ENCODE peak calls at places on chromosome 20, in six cellular contexts. One of them, this sample, is unnamed.

GRCh38 chr20:50469324-50469723 is 40.9 kb upstream of the PTPN1 start:
- DNase-seq in PC-9: no peak
- DNase-seq in hepatocyte: no peak
- DNase-seq in IMR-90: no peak
- DNase-seq in neuronal stem cell: no peak
- DNase-seq in mammary epithelial cell: no peak
- DNase-seq in this sample: no peak

GRCh38 chr20:61663521-61664425 is 401.9 kb downstream of the TAF4 start:
- DNase-seq in PC-9: no peak
- DNase-seq in hepatocyte: no peak
- DNase-seq in IMR-90: no peak
- DNase-seq in neuronal stem cell: no peak
- DNase-seq in mammary epithelial cell: no peak
- DNase-seq in this sample: no peak

GRCh38 chr20:59299961-59300340 is 460 bp upstream of the EDN3 start:
- DNase-seq in PC-9: no peak
- DNase-seq in hepatocyte: peak
- DNase-seq in IMR-90: no peak
- DNase-seq in neuronal stem cell: no peak
- DNase-seq in mammary epithelial cell: peak
- DNase-seq in this sample: no peak

GRCh38 chr20:49608752-49609670 is 41.1 kb upstream of the PTGIS start:
- DNase-seq in PC-9: peak
- DNase-seq in hepatocyte: peak
- DNase-seq in IMR-90: no peak
- DNase-seq in neuronal stem cell: peak
- DNase-seq in mammary epithelial cell: peak
- DNase-seq in this sample: peak

GRCh38 chr20:64244870-64245603 is 10.5 kb upstream of the PCMTD2 start:
- DNase-seq in PC-9: no peak
- DNase-seq in hepatocyte: no peak
- DNase-seq in IMR-90: no peak
- DNase-seq in neuronal stem cell: no peak
- DNase-seq in mammary epithelial cell: no peak
- DNase-seq in this sample: no peak

GRCh38 chr20:60725311-60725906 is 526.7 kb upstream of the CDH4 start:
- DNase-seq in PC-9: no peak
- DNase-seq in hepatocyte: no peak
- DNase-seq in IMR-90: no peak
- DNase-seq in neuronal stem cell: no peak
- DNase-seq in mammary epithelial cell: no peak
- DNase-seq in this sample: no peak

GRCh38 chr20:32480361-32481199 is 104.6 kb downstream of the NOL4L start:
- DNase-seq in PC-9: no peak
- DNase-seq in hepatocyte: peak
- DNase-seq in IMR-90: peak
- DNase-seq in neuronal stem cell: no peak
- DNase-seq in mammary epithelial cell: no peak
- DNase-seq in this sample: peak

GRCh38 chr20:62860924-62861691 is 514 bp downstream of the TCFL5 start:
- DNase-seq in PC-9: peak
- DNase-seq in hepatocyte: peak
- DNase-seq in IMR-90: no peak
- DNase-seq in neuronal stem cell: peak
- DNase-seq in mammary epithelial cell: no peak
- DNase-seq in this sample: no peak

GRCh38 chr20:46151936-46152335 is 33.8 kb downstream of the CD40 start:
- DNase-seq in PC-9: peak
- DNase-seq in hepatocyte: no peak
- DNase-seq in IMR-90: no peak
- DNase-seq in neuronal stem cell: no peak
- DNase-seq in mammary epithelial cell: no peak
- DNase-seq in this sample: no peak

GRCh38 chr20:34980543-34981213 is 25.0 kb downstream of the MYH7B start:
- DNase-seq in PC-9: no peak
- DNase-seq in hepatocyte: peak
- DNase-seq in IMR-90: peak
- DNase-seq in neuronal stem cell: no peak
- DNase-seq in mammary epithelial cell: no peak
- DNase-seq in this sample: peak

GRCh38 chr20:4661191-4661590 is 60.5 kb upstream of the PRND start:
- DNase-seq in PC-9: no peak
- DNase-seq in hepatocyte: no peak
- DNase-seq in IMR-90: no peak
- DNase-seq in neuronal stem cell: no peak
- DNase-seq in mammary epithelial cell: no peak
- DNase-seq in this sample: no peak

GRCh38 chr20:48718914-48719578 is 108.8 kb downstream of the PREX1 start:
- DNase-seq in PC-9: no peak
- DNase-seq in hepatocyte: no peak
- DNase-seq in IMR-90: no peak
- DNase-seq in neuronal stem cell: no peak
- DNase-seq in mammary epithelial cell: no peak
- DNase-seq in this sample: no peak

GRCh38 chr20:62367483-62368302 is 581 bp upstream of the LAMA5 start:
- DNase-seq in PC-9: peak
- DNase-seq in hepatocyte: peak
- DNase-seq in IMR-90: no peak
- DNase-seq in neuronal stem cell: no peak
- DNase-seq in mammary epithelial cell: no peak
- DNase-seq in this sample: no peak

GRCh38 chr20:49904440-49905214 is 10.7 kb downstream of the SPATA2 start:
- DNase-seq in PC-9: no peak
- DNase-seq in hepatocyte: no peak
- DNase-seq in IMR-90: no peak
- DNase-seq in neuronal stem cell: no peak
- DNase-seq in mammary epithelial cell: no peak
- DNase-seq in this sample: no peak

GRCh38 chr20:50308513-50309279 is 118.1 kb downstream of the CEBPB start:
- DNase-seq in PC-9: peak
- DNase-seq in hepatocyte: peak
- DNase-seq in IMR-90: peak
- DNase-seq in neuronal stem cell: no peak
- DNase-seq in mammary epithelial cell: peak
- DNase-seq in this sample: peak

GRCh38 chr20:23533161-23533560 is 35.1 kb downstream of the CST9L start:
- DNase-seq in PC-9: no peak
- DNase-seq in hepatocyte: no peak
- DNase-seq in IMR-90: no peak
- DNase-seq in neuronal stem cell: peak
- DNase-seq in mammary epithelial cell: no peak
- DNase-seq in this sample: no peak

GRCh38 chr20:36331182-36331581 is 25.0 kb downstream of the DLGAP4 start:
- DNase-seq in PC-9: no peak
- DNase-seq in hepatocyte: no peak
- DNase-seq in IMR-90: no peak
- DNase-seq in neuronal stem cell: no peak
- DNase-seq in mammary epithelial cell: no peak
- DNase-seq in this sample: no peak

GRCh38 chr20:36631651-36632050 is 14.3 kb downstream of the SLA2 start:
- DNase-seq in PC-9: no peak
- DNase-seq in hepatocyte: no peak
- DNase-seq in IMR-90: peak
- DNase-seq in neuronal stem cell: no peak
- DNase-seq in mammary epithelial cell: peak
- DNase-seq in this sample: no peak

GRCh38 chr20:33664762-33665144 is 2.0 kb upstream of the ACTL10 start:
- DNase-seq in PC-9: no peak
- DNase-seq in hepatocyte: no peak
- DNase-seq in IMR-90: no peak
- DNase-seq in neuronal stem cell: no peak
- DNase-seq in mammary epithelial cell: no peak
- DNase-seq in this sample: no peak

GRCh38 chr20:13613917-13614316 is 24.8 kb downstream of the TASP1 start:
- DNase-seq in PC-9: no peak
- DNase-seq in hepatocyte: no peak
- DNase-seq in IMR-90: no peak
- DNase-seq in neuronal stem cell: no peak
- DNase-seq in mammary epithelial cell: no peak
- DNase-seq in this sample: peak

DNA sequence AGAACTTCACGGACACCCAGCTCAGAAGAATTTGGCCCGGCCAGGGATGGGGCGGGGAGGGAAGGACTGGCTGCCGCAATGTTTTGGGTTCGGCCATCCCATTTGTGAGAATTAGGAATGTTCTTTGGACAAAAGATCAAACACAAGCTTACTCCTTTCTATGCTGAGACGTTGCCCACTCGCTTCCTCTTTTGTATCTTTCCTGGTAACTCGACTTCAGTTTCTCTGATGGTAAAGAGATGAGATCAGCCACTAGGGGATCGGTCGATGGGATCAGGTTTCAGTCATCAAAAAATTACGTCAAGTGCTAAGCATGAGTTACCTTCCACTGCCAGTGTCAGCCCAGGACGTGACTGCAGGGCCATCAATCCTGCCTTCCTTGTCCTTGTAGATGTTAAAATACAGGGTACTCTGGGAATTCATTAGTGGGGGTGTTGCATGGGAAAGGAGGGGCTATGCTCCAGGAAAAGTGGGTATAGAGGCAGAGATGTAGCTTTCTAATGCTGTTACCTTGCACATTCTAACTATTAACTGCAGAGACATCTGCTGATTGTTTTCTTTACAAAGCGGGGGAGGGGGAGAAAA is 190.2 kb downstream of the TSHZ2 start:
- DNase-seq in PC-9: no peak
- DNase-seq in hepatocyte: peak
- DNase-seq in IMR-90: peak
- DNase-seq in neuronal stem cell: peak
- DNase-seq in mammary epithelial cell: peak
- DNase-seq in this sample: peak
- H2AFZ ChIP-seq in PC-9: no peak
- H2AFZ ChIP-seq in hepatocyte: peak
- H2AFZ ChIP-seq in IMR-90: peak
- H2AFZ ChIP-seq in neuronal stem cell: peak
- H2AFZ ChIP-seq in mammary epithelial cell: peak
- H2AFZ ChIP-seq in this sample: peak

GRCh38 chr20:39049684-39050554 is 87.8 kb downstream of the DHX35 start:
- DNase-seq in PC-9: peak
- DNase-seq in hepatocyte: peak
- DNase-seq in IMR-90: peak
- DNase-seq in neuronal stem cell: peak
- DNase-seq in mammary epithelial cell: peak
- DNase-seq in this sample: peak

GRCh38 chr20:39050555-39050902 is 88.4 kb downstream of the DHX35 start:
- DNase-seq in PC-9: no peak
- DNase-seq in hepatocyte: no peak
- DNase-seq in IMR-90: no peak
- DNase-seq in neuronal stem cell: no peak
- DNase-seq in mammary epithelial cell: no peak
- DNase-seq in this sample: no peak

GRCh38 chr20:39047417-39047985 is 85.4 kb downstream of the DHX35 start:
- DNase-seq in PC-9: no peak
- DNase-seq in hepatocyte: no peak
- DNase-seq in IMR-90: no peak
- DNase-seq in neuronal stem cell: no peak
- DNase-seq in mammary epithelial cell: no peak
- DNase-seq in this sample: no peak

GRCh38 chr20:39048000-39048696 is 86.0 kb downstream of the DHX35 start:
- DNase-seq in PC-9: peak
- DNase-seq in hepatocyte: peak
- DNase-seq in IMR-90: peak
- DNase-seq in neuronal stem cell: peak
- DNase-seq in mammary epithelial cell: peak
- DNase-seq in this sample: peak

GRCh38 chr20:39049148-39049547 is 87.0 kb downstream of the DHX35 start:
- DNase-seq in PC-9: no peak
- DNase-seq in hepatocyte: no peak
- DNase-seq in IMR-90: no peak
- DNase-seq in neuronal stem cell: no peak
- DNase-seq in mammary epithelial cell: no peak
- DNase-seq in this sample: no peak
- H3K4me3 ChIP-seq in PC-9: peak
- H3K4me3 ChIP-seq in hepatocyte: no peak
- H3K4me3 ChIP-seq in IMR-90: no peak
- H3K4me3 ChIP-seq in neuronal stem cell: no peak
- H3K4me3 ChIP-seq in mammary epithelial cell: no peak
- H3K4me3 ChIP-seq in this sample: no peak

GRCh38 chr20:8433286-8433685 is 301.2 kb downstream of the PLCB1 start:
- DNase-seq in PC-9: no peak
- DNase-seq in hepatocyte: no peak
- DNase-seq in IMR-90: no peak
- DNase-seq in neuronal stem cell: no peak
- DNase-seq in mammary epithelial cell: no peak
- DNase-seq in this sample: no peak
- H3K4me2 ChIP-seq in PC-9: no peak
- H3K4me2 ChIP-seq in hepatocyte: no peak
- H3K4me2 ChIP-seq in IMR-90: no peak
- H3K4me2 ChIP-seq in neuronal stem cell: no peak
- H3K4me2 ChIP-seq in mammary epithelial cell: no peak
- H3K4me2 ChIP-seq in this sample: no peak

DNA sequence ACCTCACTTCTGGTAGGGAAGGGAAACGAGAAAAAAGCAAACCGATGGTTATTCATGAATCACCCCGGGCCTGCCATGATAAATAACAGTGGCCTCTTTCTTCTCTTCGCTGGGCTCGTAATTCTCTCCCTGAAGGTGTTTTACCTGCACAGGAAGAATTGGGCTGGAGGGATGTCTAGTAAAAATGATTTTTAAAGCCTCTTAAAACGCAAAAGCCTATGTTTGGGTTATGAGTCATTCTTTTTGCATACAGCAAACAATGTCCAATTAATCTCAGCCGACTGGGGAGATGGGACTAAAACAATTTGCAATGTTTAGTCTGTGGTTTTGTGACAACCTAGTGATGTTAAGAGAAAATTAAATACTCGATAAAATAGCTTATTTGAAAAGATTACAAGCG is 16.7 kb downstream of the LINC00237 start:
- DNase-seq in PC-9: no peak
- DNase-seq in hepatocyte: no peak
- DNase-seq in IMR-90: no peak
- DNase-seq in neuronal stem cell: no peak
- DNase-seq in mammary epithelial cell: peak
- DNase-seq in this sample: no peak
- H2AFZ ChIP-seq in PC-9: no peak
- H2AFZ ChIP-seq in hepatocyte: no peak
- H2AFZ ChIP-seq in IMR-90: no peak
- H2AFZ ChIP-seq in neuronal stem cell: no peak
- H2AFZ ChIP-seq in mammary epithelial cell: peak
- H2AFZ ChIP-seq in this sample: no peak

This sample was measured in fibroblast of lung.